ENCODE peak calls at places on chromosomes 4 and X, in ten cellular contexts. N, A, U, B, Y, Z, O, T, R and D are unnamed samples. For H3K4me1, the result is how much of the 10 kb centered on the place peaks cover.

GRCh38 chr4:140790765-140791164 is 34.6 kb upstream of the TBC1D9 start:
- DNase-seq in Z (peak), N (no peak), B (peak), T (no peak), R (peak), A (peak), O (no peak), Y (peak), U (no peak), D (peak)

GRCh38 chr4:85783483-85783882 is 308.5 kb downstream of the ARHGAP24 start:
- DNase-seq in O (peak), Z (no peak), U (no peak), B (no peak), Y (no peak), A (peak), T (no peak), N (no peak), R (no peak), D (no peak)

GRCh38 chr4:107094332-107094731 is 58.2 kb upstream of the DKK2 start:
- DNase-seq in R (no peak), U (no peak), O (peak), N (peak), Y (no peak), Z (no peak), B (peak), T (no peak), A (peak), D (no peak)

GRCh38 chr4:145098675-145099037 is 545 bp downstream of the ABCE1 start:
- DNase-seq in B (peak), N (no peak), U (no peak), T (peak), Y (no peak), A (peak), O (peak), Z (no peak), R (peak), D (no peak)

GRCh38 chr4:17624821-17625220 is 10.4 kb downstream of the MED28 start:
- DNase-seq in Y (no peak), U (no peak), R (no peak), T (no peak), N (no peak), A (no peak), Z (no peak), O (no peak), B (no peak), D (no peak)

GRCh38 chrX:74531081-74531480 is 83.3 kb downstream of the RLIM start:
- DNase-seq in O (no peak), T (no peak), R (no peak), B (no peak), A (no peak), N (no peak), Y (no peak), U (no peak), Z (no peak), D (peak)

GRCh38 chr4:6881908-6882307 is 27.7 kb upstream of the TBC1D14 start:
- DNase-seq in O (no peak), A (no peak), T (no peak), B (no peak), Y (no peak), Z (no peak), R (no peak), N (no peak), U (no peak), D (peak)

GRCh38 chr4:23818097-23818648 is 71.7 kb downstream of the PPARGC1A start:
- DNase-seq in B (no peak), N (no peak), R (no peak), T (no peak), Z (no peak), A (no peak), O (no peak), U (no peak), Y (no peak), D (no peak)

GRCh38 chrX:44675364-44676024 is 132.8 kb upstream of the FUNDC1 start:
- DNase-seq in U (no peak), Y (peak), B (no peak), N (peak), R (no peak), Z (no peak), O (peak), A (peak), T (peak), D (no peak)

GRCh38 chr4:155367608-155368007 is 9.2 kb downstream of the MAP9 start:
- DNase-seq in O (no peak), R (no peak), Z (no peak), U (no peak), Y (no peak), B (no peak), A (peak), T (no peak), N (no peak), D (no peak)

GRCh38 chr4:85393201-85393600 is 81.7 kb upstream of the ARHGAP24 start:
- DNase-seq in N (no peak), Z (no peak), R (no peak), O (no peak), Y (no peak), A (no peak), U (no peak), T (no peak), B (no peak), D (no peak)

GRCh38 chr4:90095000-90095399 is 32.2 kb upstream of the CCSER1 start:
- DNase-seq in Z (no peak), B (no peak), Y (no peak), U (no peak), T (no peak), A (peak), N (no peak), R (no peak), O (no peak), D (no peak)

DNA sequence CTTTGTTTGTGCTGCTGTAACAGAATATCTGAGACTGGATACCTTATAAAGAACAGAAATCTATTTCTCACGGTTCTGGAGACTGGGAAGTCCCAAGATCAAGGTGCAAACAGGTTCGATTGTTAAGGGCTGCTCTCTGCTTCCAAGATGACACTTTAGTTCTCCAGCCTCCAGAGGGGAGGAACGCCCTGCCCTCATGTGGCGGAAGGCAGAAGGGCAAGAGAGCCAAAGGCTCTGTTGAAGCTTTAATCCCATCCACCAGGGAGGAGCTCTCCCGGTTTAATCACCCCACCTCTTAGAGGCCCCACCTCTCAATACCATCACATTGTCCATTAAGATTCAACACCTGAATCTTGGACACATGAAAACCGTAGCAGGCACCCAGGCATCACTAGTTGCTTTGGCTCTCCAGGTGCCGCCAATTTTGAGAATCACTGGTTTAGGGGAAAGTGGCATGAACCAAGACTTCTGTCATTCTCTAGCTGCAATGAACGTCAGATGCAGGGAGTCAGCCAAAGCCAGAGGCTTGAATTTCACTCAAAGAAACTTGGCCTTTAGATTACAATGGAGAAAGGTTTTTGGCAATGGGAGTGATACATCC is 15.6 kb downstream of the FHL1 start:
- DNase-seq in Y (peak), R (no peak), B (peak), T (no peak), N (peak), Z (no peak), A (peak), U (peak), O (no peak), D (peak)
- H3K4me1 ChIP-seq in Y (half or more), R (under half), B (under half), T (under half), N (under half), Z (under half), A (under half), U (under half), O (under half), D (under half)

DNA sequence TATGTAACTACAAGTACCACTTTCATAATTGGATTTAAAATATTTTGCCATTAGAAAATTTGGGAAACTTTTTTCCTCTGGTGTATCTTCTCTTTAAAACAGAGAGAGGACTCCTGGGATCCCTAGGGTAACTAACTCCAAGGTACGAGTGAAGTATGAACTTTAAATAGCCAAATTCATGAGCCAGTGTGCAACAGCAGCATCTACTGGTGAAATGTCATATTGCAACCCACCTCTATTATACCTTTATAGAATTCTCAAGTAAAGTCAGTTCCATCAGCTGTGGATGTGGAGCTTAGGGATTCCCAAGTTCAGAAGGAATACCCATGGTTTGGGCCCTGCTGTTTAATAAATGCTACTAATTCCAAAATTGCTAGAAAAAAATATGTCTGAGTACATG is 282.7 kb upstream of the TAPT1 start:
- DNase-seq in N (no peak), U (no peak), O (no peak), T (no peak), A (no peak), R (no peak), Y (no peak), Z (no peak), B (no peak), D (no peak)
- TF ChIP-seq CTCF in N (peak), U (no peak), O (peak), T (no peak), A (peak), R (no peak), Y (no peak), Z (no peak), B (peak), D (no peak)

DNA sequence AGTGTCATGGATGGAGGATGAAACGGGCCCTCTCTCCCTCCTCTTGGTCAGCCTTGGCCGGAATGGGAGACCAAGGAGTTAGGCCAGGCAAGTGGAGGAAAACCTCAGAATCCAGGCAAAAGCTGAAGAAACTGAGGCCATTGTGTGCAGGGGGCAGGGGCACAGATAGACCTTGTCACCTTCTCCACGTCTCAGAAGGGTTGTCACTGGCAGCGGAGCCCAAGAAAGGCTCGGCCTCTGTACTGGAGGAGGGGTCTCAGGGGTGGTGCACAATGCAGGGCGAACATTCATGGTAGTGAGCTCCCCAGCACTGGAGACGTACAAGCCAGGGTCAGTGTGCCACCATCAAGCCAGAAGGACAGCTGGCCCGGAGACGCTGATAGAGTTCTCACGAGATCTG is 139.5 kb downstream of the CPZ start:
- DNase-seq in U (peak), Y (no peak), N (no peak), Z (peak), A (no peak), R (no peak), B (no peak), O (no peak), T (no peak), D (peak)
- H3K4me1 ChIP-seq in U (under half), Y (under half), N (under half), Z (under half), A (under half), R (under half), B (under half), O (under half), T (under half), D (under half)

GRCh38 chr4:159102623-159103405 is at the start of gene RAPGEF2:
- DNase-seq in N (peak), A (peak), Y (peak), T (peak), Z (peak), U (peak), O (peak), B (peak), R (peak), D (peak)

GRCh38 chr4:159098482-159099127 is 4.3 kb upstream of the RAPGEF2 start:
- DNase-seq in T (no peak), A (no peak), N (no peak), Z (no peak), O (no peak), Y (no peak), U (no peak), R (no peak), B (no peak), D (no peak)

GRCh38 chr4:159103406-159104131 is 690 bp downstream of the RAPGEF2 start:
- DNase-seq in Z (peak), T (peak), Y (peak), B (peak), R (peak), U (peak), O (no peak), A (peak), N (peak), D (no peak)

GRCh38 chr4:159105063-159105414 is 2.2 kb downstream of the RAPGEF2 start:
- DNase-seq in A (peak), N (no peak), R (no peak), Y (no peak), B (no peak), O (peak), T (no peak), Z (no peak), U (no peak), D (no peak)

GRCh38 chr4:159101983-159102622 is 776 bp upstream of the RAPGEF2 start:
- DNase-seq in A (no peak), R (no peak), O (no peak), Z (no peak), B (no peak), T (no peak), N (peak), U (no peak), Y (no peak), D (no peak)
- TF ChIP-seq CTCF in A (no peak), R (no peak), O (no peak), Z (no peak), B (no peak), T (no peak), N (no peak), U (no peak), Y (no peak), D (no peak)

DNA sequence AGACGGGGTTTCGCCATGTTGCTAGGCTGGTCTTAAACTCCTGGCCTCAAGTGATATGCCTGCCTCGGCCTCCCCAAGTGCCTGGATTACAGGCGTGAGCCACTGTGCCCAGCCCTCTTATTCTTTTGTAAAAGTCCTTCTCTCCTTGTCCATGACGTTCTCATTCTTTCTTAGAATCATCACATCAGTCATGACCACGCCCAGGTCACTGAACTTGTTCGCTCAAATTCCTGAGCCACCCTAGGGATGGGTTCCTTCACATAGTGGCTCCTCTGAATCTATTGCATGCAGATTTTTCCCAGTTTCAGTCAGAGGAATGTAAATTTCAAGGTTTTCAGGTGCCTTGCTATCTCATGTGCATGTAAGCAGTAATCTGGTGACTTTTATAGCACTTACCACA is 15.7 kb downstream of the JADE1 start:
- DNase-seq in A (peak), Y (no peak), O (peak), Z (no peak), R (no peak), T (no peak), N (no peak), U (no peak), B (no peak), D (no peak)
- H3K4me1 ChIP-seq in A (under half), Y (half or more), O (under half), Z (under half), R (under half), T (under half), N (under half), U (half or more), B (under half), D (under half)